ENCODE peak calls at places on chromosome 3, in ten cellular contexts. D is CD4-positive, alpha-beta T cell; Z is NCI-H1105 treated with DMSO at 0.1 percent for 48 hours; A is T-helper 2 cell; N is CD4-positive, CD25-positive, alpha-beta regulatory T cell; Y is retina; T is stimulated activated naive B cell treated with anti-CD40 and anti-IgM and Interleukin-4, amounts not matched to agents 10 μg/mL and 1 μg/mL and 100 μg/mL, for 72 hours; V is activated naive CD4-positive, alpha-beta T cell; H is GM18507; R is islet precursor cell. O is an unnamed sample.

GRCh38 chr3:40309925-40310635 is 573 bp downstream of the EIF1B start:
- DNase-seq in D (peak; percentile 12), Z (peak; percentile 12), A (no peak), N (peak; percentile 46), Y (peak; percentile 92), T (peak; percentile 29), V (peak; percentile 45), H (no peak), R (no peak), O (no peak)

GRCh38 chr3:31532587-31533168 is at the start of gene STT3B:
- DNase-seq in D (peak; percentile 66), Z (peak; percentile 69), A (no peak), N (peak; percentile 93), Y (peak; percentile 98), T (no peak), V (peak; percentile 78), H (peak; percentile 28), R (no peak), O (peak; percentile 68)

GRCh38 chr3:70308760-70309159 is 3.7 kb downstream of the MDFIC2 start:
- DNase-seq in D (no peak), Z (no peak), A (no peak), N (no peak), Y (no peak), T (no peak), V (no peak), H (no peak), R (peak; percentile 72), O (no peak)

GRCh38 chr3:15629860-15630597 is 28.5 kb downstream of the BTD start:
- DNase-seq in D (peak; percentile 42), Z (peak; percentile 26), A (peak; percentile 53), N (peak; percentile 87), Y (peak; percentile 44), T (peak; percentile 62), V (no peak), H (peak; percentile 60), R (peak; percentile 73), O (peak; percentile 65)

GRCh38 chr3:178169421-178169820 is 366.8 kb upstream of the KCNMB2 start:
- DNase-seq in D (no peak), Z (no peak), A (no peak), N (no peak), Y (no peak), T (no peak), V (no peak), H (no peak), R (no peak), O (no peak)

GRCh38 chr3:112302061-112302830 is 8.2 kb upstream of the SLC9C1 start:
- DNase-seq in D (no peak), Z (no peak), A (no peak), N (no peak), Y (no peak), T (no peak), V (no peak), H (no peak), R (peak; percentile 60), O (no peak)

GRCh38 chr3:42670051-42670576 is 15.2 kb upstream of the KLHL40 start:
- DNase-seq in D (no peak), Z (no peak), A (no peak), N (no peak), Y (no peak), T (no peak), V (no peak), H (no peak), R (no peak), O (no peak)

GRCh38 chr3:32306072-32306471 is 67.6 kb downstream of the CMTM8 start:
- DNase-seq in D (no peak), Z (no peak), A (no peak), N (no peak), Y (no peak), T (no peak), V (no peak), H (no peak), R (no peak), O (no peak)

GRCh38 chr3:194339836-194340235 is 11.3 kb downstream of the CPN2 start:
- DNase-seq in D (no peak), Z (no peak), A (no peak), N (no peak), Y (no peak), T (no peak), V (no peak), H (no peak), R (no peak), O (no peak)

GRCh38 chr3:185900228-185900627 is 37.6 kb downstream of the TRA2B start:
- DNase-seq in D (no peak), Z (no peak), A (no peak), N (no peak), Y (no peak), T (no peak), V (no peak), H (no peak), R (peak; percentile 94), O (no peak)

GRCh38 chr3:4981688-4982494 is 2.7 kb downstream of the BHLHE40 start:
- DNase-seq in D (no peak), Z (no peak), A (no peak), N (no peak), Y (no peak), T (peak; percentile 32), V (no peak), H (no peak), R (no peak), O (no peak)

GRCh38 chr3:13419356-13420050 is 619 bp downstream of the NUP210 start:
- DNase-seq in D (peak; percentile 27), Z (peak; percentile 4), A (peak; percentile 49), N (peak; percentile 56), Y (peak; percentile 75), T (peak; percentile 60), V (peak; percentile 54), H (no peak), R (peak; percentile 70), O (no peak)

GRCh38 chr3:39343076-39343717 is 13.7 kb downstream of the CCR8 start:
- DNase-seq in D (no peak), Z (no peak), A (no peak), N (no peak), Y (no peak), T (no peak), V (no peak), H (no peak), R (no peak), O (no peak)

GRCh38 chr3:59607628-59608027 is 557.8 kb upstream of the CFAP20DC start:
- DNase-seq in D (no peak), Z (no peak), A (no peak), N (no peak), Y (no peak), T (no peak), V (no peak), H (no peak), R (no peak), O (no peak)

GRCh38 chr3:151015762-151016161 is 43.2 kb upstream of the CLRN1 start:
- DNase-seq in D (no peak), Z (no peak), A (no peak), N (no peak), Y (no peak), T (no peak), V (no peak), H (no peak), R (no peak), O (no peak)

GRCh38 chr3:134056464-134056891 is 26.8 kb upstream of the SLCO2A1 start:
- DNase-seq in D (no peak), Z (no peak), A (no peak), N (no peak), Y (no peak), T (no peak), V (no peak), H (no peak), R (peak; percentile 57), O (no peak)

GRCh38 chr3:45218578-45219390 is 7.3 kb downstream of the TMEM158 start:
- DNase-seq in D (no peak), Z (no peak), A (no peak), N (no peak), Y (no peak), T (no peak), V (no peak), H (no peak), R (peak; percentile 89), O (no peak)